ENCODE peak calls at places on chromosome 10, in eight cellular contexts. One of them, this sample, is unnamed.

GRCh38 chr10:128481152-128481551 is 354.9 kb upstream of the MKI67 start:
- DNase-seq in AG04450: no peak
- DNase-seq in HCT116: no peak
- DNase-seq in hepatocyte: no peak
- DNase-seq in breast epithelium: no peak
- DNase-seq in left ventricle myocardium inferior: no peak
- DNase-seq in ovary: no peak
- DNase-seq in OCI-LY7: no peak
- DNase-seq in this sample: no peak

GRCh38 chr10:79137826-79138225 is 69.1 kb downstream of the ZMIZ1 start:
- DNase-seq in AG04450: no peak
- DNase-seq in HCT116: no peak
- DNase-seq in hepatocyte: no peak
- DNase-seq in breast epithelium: no peak
- DNase-seq in left ventricle myocardium inferior: peak
- DNase-seq in ovary: peak
- DNase-seq in OCI-LY7: peak
- DNase-seq in this sample: peak

GRCh38 chr10:90930070-90930837 is 9.4 kb upstream of the ANKRD1 start:
- DNase-seq in AG04450: peak
- DNase-seq in HCT116: no peak
- DNase-seq in hepatocyte: peak
- DNase-seq in breast epithelium: peak
- DNase-seq in left ventricle myocardium inferior: peak
- DNase-seq in ovary: no peak
- DNase-seq in OCI-LY7: no peak
- DNase-seq in this sample: peak

GRCh38 chr10:87875929-87876571 is 12.6 kb downstream of the PTEN start:
- DNase-seq in AG04450: no peak
- DNase-seq in HCT116: no peak
- DNase-seq in hepatocyte: no peak
- DNase-seq in breast epithelium: no peak
- DNase-seq in left ventricle myocardium inferior: no peak
- DNase-seq in ovary: no peak
- DNase-seq in OCI-LY7: no peak
- DNase-seq in this sample: no peak

GRCh38 chr10:5665380-5666323 is 743 bp downstream of the ASB13 start:
- DNase-seq in AG04450: no peak
- DNase-seq in HCT116: no peak
- DNase-seq in hepatocyte: peak
- DNase-seq in breast epithelium: no peak
- DNase-seq in left ventricle myocardium inferior: peak
- DNase-seq in ovary: peak
- DNase-seq in OCI-LY7: peak
- DNase-seq in this sample: no peak

GRCh38 chr10:91185239-91185875 is 35.1 kb upstream of the PCGF5 start:
- DNase-seq in AG04450: no peak
- DNase-seq in HCT116: peak
- DNase-seq in hepatocyte: peak
- DNase-seq in breast epithelium: no peak
- DNase-seq in left ventricle myocardium inferior: no peak
- DNase-seq in ovary: no peak
- DNase-seq in OCI-LY7: no peak
- DNase-seq in this sample: peak

GRCh38 chr10:50641636-50642035 is 17.9 kb upstream of the SGMS1 start:
- DNase-seq in AG04450: no peak
- DNase-seq in HCT116: no peak
- DNase-seq in hepatocyte: no peak
- DNase-seq in breast epithelium: no peak
- DNase-seq in left ventricle myocardium inferior: no peak
- DNase-seq in ovary: no peak
- DNase-seq in OCI-LY7: no peak
- DNase-seq in this sample: no peak

GRCh38 chr10:67723601-67724000 is 27.6 kb upstream of the CTNNA3 start:
- DNase-seq in AG04450: no peak
- DNase-seq in HCT116: no peak
- DNase-seq in hepatocyte: no peak
- DNase-seq in breast epithelium: no peak
- DNase-seq in left ventricle myocardium inferior: no peak
- DNase-seq in ovary: no peak
- DNase-seq in OCI-LY7: no peak
- DNase-seq in this sample: no peak

GRCh38 chr10:89378006-89378627 is at the start of gene IFIT1B:
- DNase-seq in AG04450: no peak
- DNase-seq in HCT116: no peak
- DNase-seq in hepatocyte: no peak
- DNase-seq in breast epithelium: no peak
- DNase-seq in left ventricle myocardium inferior: no peak
- DNase-seq in ovary: no peak
- DNase-seq in OCI-LY7: no peak
- DNase-seq in this sample: no peak

GRCh38 chr10:35843524-35844171 is 201.6 kb upstream of the FZD8 start:
- DNase-seq in AG04450: no peak
- DNase-seq in HCT116: no peak
- DNase-seq in hepatocyte: no peak
- DNase-seq in breast epithelium: no peak
- DNase-seq in left ventricle myocardium inferior: no peak
- DNase-seq in ovary: no peak
- DNase-seq in OCI-LY7: no peak
- DNase-seq in this sample: peak

GRCh38 chr10:133299738-133300137 is 8.9 kb downstream of the TUBGCP2 start:
- DNase-seq in AG04450: no peak
- DNase-seq in HCT116: no peak
- DNase-seq in hepatocyte: no peak
- DNase-seq in breast epithelium: no peak
- DNase-seq in left ventricle myocardium inferior: no peak
- DNase-seq in ovary: no peak
- DNase-seq in OCI-LY7: no peak
- DNase-seq in this sample: no peak

GRCh38 chr10:132549416-132549815 is 11.8 kb downstream of the INPP5A start:
- DNase-seq in AG04450: no peak
- DNase-seq in HCT116: no peak
- DNase-seq in hepatocyte: no peak
- DNase-seq in breast epithelium: no peak
- DNase-seq in left ventricle myocardium inferior: no peak
- DNase-seq in ovary: peak
- DNase-seq in OCI-LY7: no peak
- DNase-seq in this sample: no peak

GRCh38 chr10:97612386-97612785 is 20.9 kb downstream of the MORN4 start:
- DNase-seq in AG04450: peak
- DNase-seq in HCT116: peak
- DNase-seq in hepatocyte: peak
- DNase-seq in breast epithelium: no peak
- DNase-seq in left ventricle myocardium inferior: no peak
- DNase-seq in ovary: no peak
- DNase-seq in OCI-LY7: peak
- DNase-seq in this sample: peak
- TF ChIP-seq CTCF in AG04450: peak
- TF ChIP-seq CTCF in HCT116: peak
- TF ChIP-seq CTCF in hepatocyte: peak
- TF ChIP-seq CTCF in breast epithelium: peak
- TF ChIP-seq CTCF in left ventricle myocardium inferior: peak
- TF ChIP-seq CTCF in ovary: no peak
- TF ChIP-seq CTCF in OCI-LY7: peak
- TF ChIP-seq CTCF in this sample: peak

DNA sequence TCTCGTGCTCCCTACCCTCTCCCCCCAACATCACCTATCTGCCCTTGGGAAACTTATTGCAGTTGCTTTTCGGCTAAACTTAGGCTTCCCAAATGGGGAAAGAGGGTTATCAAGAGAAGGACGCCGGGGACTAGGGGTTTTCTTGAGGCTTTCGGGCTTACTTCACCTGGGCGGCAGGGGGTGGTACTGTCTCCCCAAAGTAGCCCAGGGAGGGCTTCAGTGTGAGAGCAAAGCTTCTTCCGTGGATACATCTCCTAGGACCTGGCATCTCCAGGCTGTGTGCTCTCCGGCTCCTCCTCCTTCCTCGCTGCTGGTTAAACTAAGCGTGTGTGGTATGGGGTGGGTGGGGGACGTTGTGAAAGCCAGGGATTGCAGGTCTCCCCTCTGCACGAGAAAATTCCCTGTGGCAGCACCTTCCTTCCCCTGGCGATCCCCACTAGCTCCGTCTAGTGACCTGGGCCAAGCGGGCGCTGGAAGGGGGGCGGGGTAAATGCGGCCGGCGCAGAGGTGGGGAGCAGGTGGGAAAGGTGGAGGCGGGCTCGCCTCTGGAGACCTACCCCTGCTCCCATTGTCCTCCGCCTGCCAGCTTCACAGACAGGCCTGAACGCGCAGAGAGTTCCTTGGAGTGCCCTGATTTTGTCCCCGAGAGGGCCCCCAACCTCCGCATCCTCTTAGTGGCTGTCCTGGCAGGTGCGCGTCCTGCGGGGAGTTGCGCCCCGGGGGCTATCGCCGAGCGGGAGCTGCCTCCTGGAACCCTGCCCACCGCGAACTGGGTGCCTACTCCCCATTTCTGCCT is 1.2 kb downstream of the PLXDC2 start:
- DNase-seq in AG04450: no peak
- DNase-seq in HCT116: no peak
- DNase-seq in hepatocyte: peak
- DNase-seq in breast epithelium: peak
- DNase-seq in left ventricle myocardium inferior: no peak
- DNase-seq in ovary: peak
- DNase-seq in OCI-LY7: no peak
- DNase-seq in this sample: peak
- H3K4me3 ChIP-seq in AG04450: peak
- H3K4me3 ChIP-seq in HCT116: no peak
- H3K4me3 ChIP-seq in hepatocyte: peak
- H3K4me3 ChIP-seq in breast epithelium: peak
- H3K4me3 ChIP-seq in left ventricle myocardium inferior: peak
- H3K4me3 ChIP-seq in ovary: peak
- H3K4me3 ChIP-seq in OCI-LY7: no peak
- H3K4me3 ChIP-seq in this sample: peak

DNA sequence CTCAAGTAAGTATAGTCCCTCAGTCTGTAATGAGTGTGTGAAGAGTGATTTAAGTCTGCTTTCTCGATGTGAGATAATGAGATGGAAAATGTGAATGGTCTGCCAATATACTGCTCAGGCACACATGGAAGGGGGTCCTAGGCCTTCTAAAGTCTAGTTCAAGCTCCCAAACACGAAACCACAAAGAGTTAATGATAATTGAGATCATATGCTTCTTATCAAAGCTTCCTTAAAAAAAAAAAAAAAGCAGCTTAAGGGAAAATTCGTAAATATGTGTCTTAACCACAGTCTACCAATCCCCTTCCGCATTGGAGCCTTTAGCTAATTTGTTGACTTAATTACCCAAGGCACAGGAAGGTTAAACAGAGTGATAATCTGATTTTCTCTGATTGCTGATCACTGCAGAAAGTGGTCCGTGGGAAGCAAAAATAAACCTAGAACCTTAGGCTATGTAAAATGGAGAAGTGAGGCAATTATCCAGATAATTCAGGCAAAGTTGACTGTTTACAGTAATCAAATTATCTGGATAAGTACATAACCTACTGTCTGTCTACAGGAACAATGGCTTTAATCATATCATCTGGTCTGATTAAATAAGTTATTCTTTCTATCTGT is 172.9 kb downstream of the MBL2 start:
- DNase-seq in AG04450: no peak
- DNase-seq in HCT116: no peak
- DNase-seq in hepatocyte: no peak
- DNase-seq in breast epithelium: no peak
- DNase-seq in left ventricle myocardium inferior: no peak
- DNase-seq in ovary: no peak
- DNase-seq in OCI-LY7: no peak
- DNase-seq in this sample: no peak
- H3K27ac ChIP-seq in AG04450: no peak
- H3K27ac ChIP-seq in HCT116: no peak
- H3K27ac ChIP-seq in hepatocyte: no peak
- H3K27ac ChIP-seq in breast epithelium: no peak
- H3K27ac ChIP-seq in left ventricle myocardium inferior: no peak
- H3K27ac ChIP-seq in ovary: no peak
- H3K27ac ChIP-seq in OCI-LY7: no peak
- H3K27ac ChIP-seq in this sample: no peak

DNA sequence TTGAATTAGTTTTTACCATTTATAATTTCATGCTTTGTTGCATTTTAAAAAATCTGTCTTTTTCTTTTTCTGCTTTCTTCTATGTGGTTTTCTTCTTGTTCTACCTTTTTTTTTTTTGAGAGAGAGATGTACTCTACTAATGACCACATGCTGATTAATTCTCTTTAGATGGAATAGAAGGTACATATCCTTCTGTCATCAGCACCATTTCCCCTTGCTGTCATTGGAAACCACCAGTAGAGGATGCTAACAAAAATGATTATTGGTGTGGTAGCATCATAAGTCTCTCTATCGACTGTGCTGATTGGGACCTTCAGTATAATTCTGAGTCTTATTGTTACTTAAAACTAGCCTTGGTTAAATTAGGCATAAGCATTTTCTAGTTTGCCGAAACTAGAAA is 3.6 kb downstream of the ZEB1 start:
- DNase-seq in AG04450: no peak
- DNase-seq in HCT116: no peak
- DNase-seq in hepatocyte: no peak
- DNase-seq in breast epithelium: no peak
- DNase-seq in left ventricle myocardium inferior: no peak
- DNase-seq in ovary: no peak
- DNase-seq in OCI-LY7: peak
- DNase-seq in this sample: no peak
- TF ChIP-seq CTCF in AG04450: peak
- TF ChIP-seq CTCF in HCT116: peak
- TF ChIP-seq CTCF in hepatocyte: peak
- TF ChIP-seq CTCF in breast epithelium: no peak
- TF ChIP-seq CTCF in left ventricle myocardium inferior: peak
- TF ChIP-seq CTCF in ovary: no peak
- TF ChIP-seq CTCF in OCI-LY7: peak
- TF ChIP-seq CTCF in this sample: peak

GRCh38 chr10:53864850-53865249 is 936.2 kb downstream of the PCDH15 start:
- DNase-seq in AG04450: no peak
- DNase-seq in HCT116: no peak
- DNase-seq in hepatocyte: no peak
- DNase-seq in breast epithelium: no peak
- DNase-seq in left ventricle myocardium inferior: no peak
- DNase-seq in ovary: no peak
- DNase-seq in OCI-LY7: no peak
- DNase-seq in this sample: no peak
- H3K4me3 ChIP-seq in AG04450: no peak
- H3K4me3 ChIP-seq in HCT116: no peak
- H3K4me3 ChIP-seq in hepatocyte: no peak
- H3K4me3 ChIP-seq in breast epithelium: no peak
- H3K4me3 ChIP-seq in left ventricle myocardium inferior: no peak
- H3K4me3 ChIP-seq in ovary: no peak
- H3K4me3 ChIP-seq in OCI-LY7: no peak
- H3K4me3 ChIP-seq in this sample: no peak

GRCh38 chr10:114380060-114380459 is 24.2 kb downstream of the AFAP1L2 start:
- DNase-seq in AG04450: no peak
- DNase-seq in HCT116: no peak
- DNase-seq in hepatocyte: no peak
- DNase-seq in breast epithelium: no peak
- DNase-seq in left ventricle myocardium inferior: no peak
- DNase-seq in ovary: no peak
- DNase-seq in OCI-LY7: no peak
- DNase-seq in this sample: no peak
- H3K27ac ChIP-seq in AG04450: no peak
- H3K27ac ChIP-seq in HCT116: no peak
- H3K27ac ChIP-seq in hepatocyte: no peak
- H3K27ac ChIP-seq in breast epithelium: peak
- H3K27ac ChIP-seq in left ventricle myocardium inferior: peak
- H3K27ac ChIP-seq in ovary: no peak
- H3K27ac ChIP-seq in OCI-LY7: no peak
- H3K27ac ChIP-seq in this sample: no peak